ENCODE peak calls at places on chromosomes 16 and 17, in ten cellular contexts. G, K, Z, A, T, O, L, U, B and M are unnamed samples.

GRCh38 chr16:86960266-86960665 is 356.9 kb downstream of the C16orf95 start:
- DNase-seq in B (no peak), K (no peak), A (no peak), O (no peak), G (no peak), U (peak; percentile 53), Z (no peak), T (no peak), L (no peak), M (no peak)

GRCh38 chr16:9844361-9844760 is 337.9 kb downstream of the GRIN2A start:
- DNase-seq in O (no peak), B (no peak), G (no peak), K (no peak), L (no peak), T (no peak), Z (no peak), U (no peak), A (no peak), M (no peak)

GRCh38 chr16:72898216-72898825 is 149.6 kb downstream of the ZFHX3 start:
- DNase-seq in T (no peak), L (no peak), Z (no peak), G (no peak), O (no peak), A (no peak), U (no peak), K (no peak), B (no peak), M (no peak)

GRCh38 chr17:45372325-45372869 is 55.6 kb upstream of the MAP3K14 start:
- DNase-seq in Z (peak; percentile 34), K (no peak), T (no peak), B (peak; percentile 71), G (no peak), U (no peak), A (no peak), L (no peak), O (no peak), M (no peak)

GRCh38 chr16:28982418-28982817 is 2.4 kb upstream of the LAT start:
- DNase-seq in G (no peak), Z (no peak), L (no peak), U (no peak), O (no peak), B (no peak), A (no peak), K (no peak), T (no peak), M (no peak)

GRCh38 chr17:42750730-42751356 is 6.0 kb upstream of the EZH1 start:
- DNase-seq in T (no peak), Z (no peak), O (no peak), U (no peak), K (no peak), G (no peak), B (no peak), A (no peak), L (no peak), M (no peak)

GRCh38 chr16:64238576-64238975 is 883.3 kb downstream of the CDH11 start:
- DNase-seq in U (no peak), K (no peak), B (no peak), G (no peak), L (no peak), O (no peak), Z (no peak), A (no peak), T (no peak), M (no peak)

GRCh38 chr17:45293413-45294211 is 23.2 kb downstream of the MAP3K14 start:
- DNase-seq in B (peak; percentile 88), L (peak; percentile 82), G (peak; percentile 92), K (peak; percentile 80), Z (peak; percentile 88), A (no peak), U (no peak), O (no peak), T (peak; percentile 79), M (peak; percentile 90)

GRCh38 chr16:66476328-66477027 is 49.4 kb downstream of the BEAN1 start:
- DNase-seq in T (no peak), A (peak; percentile 78), K (no peak), U (no peak), G (no peak), B (peak; percentile 81), O (peak; percentile 20), Z (peak; percentile 50), L (no peak), M (peak; percentile 31)

GRCh38 chr17:62627904-62628603 is 584 bp downstream of the MRC2 start:
- DNase-seq in A (no peak), B (no peak), G (peak; percentile 50), U (peak; percentile 48), K (peak; percentile 54), L (no peak), T (no peak), Z (peak; percentile 53), O (no peak), M (no peak)
- H3K4me3 ChIP-seq in A (no peak overlapping the region), B (peak overlapping the region; percentile 95), G (peak overlapping the region; percentile 87), U (peak overlapping the region; percentile 83), K (peak overlapping the region; percentile 68), L (peak overlapping the region; percentile 97), T (peak overlapping the region; percentile 27), Z (peak overlapping the region; percentile 82), O (peak overlapping the region; percentile 60), M (peak overlapping the region; percentile 21)

DNA sequence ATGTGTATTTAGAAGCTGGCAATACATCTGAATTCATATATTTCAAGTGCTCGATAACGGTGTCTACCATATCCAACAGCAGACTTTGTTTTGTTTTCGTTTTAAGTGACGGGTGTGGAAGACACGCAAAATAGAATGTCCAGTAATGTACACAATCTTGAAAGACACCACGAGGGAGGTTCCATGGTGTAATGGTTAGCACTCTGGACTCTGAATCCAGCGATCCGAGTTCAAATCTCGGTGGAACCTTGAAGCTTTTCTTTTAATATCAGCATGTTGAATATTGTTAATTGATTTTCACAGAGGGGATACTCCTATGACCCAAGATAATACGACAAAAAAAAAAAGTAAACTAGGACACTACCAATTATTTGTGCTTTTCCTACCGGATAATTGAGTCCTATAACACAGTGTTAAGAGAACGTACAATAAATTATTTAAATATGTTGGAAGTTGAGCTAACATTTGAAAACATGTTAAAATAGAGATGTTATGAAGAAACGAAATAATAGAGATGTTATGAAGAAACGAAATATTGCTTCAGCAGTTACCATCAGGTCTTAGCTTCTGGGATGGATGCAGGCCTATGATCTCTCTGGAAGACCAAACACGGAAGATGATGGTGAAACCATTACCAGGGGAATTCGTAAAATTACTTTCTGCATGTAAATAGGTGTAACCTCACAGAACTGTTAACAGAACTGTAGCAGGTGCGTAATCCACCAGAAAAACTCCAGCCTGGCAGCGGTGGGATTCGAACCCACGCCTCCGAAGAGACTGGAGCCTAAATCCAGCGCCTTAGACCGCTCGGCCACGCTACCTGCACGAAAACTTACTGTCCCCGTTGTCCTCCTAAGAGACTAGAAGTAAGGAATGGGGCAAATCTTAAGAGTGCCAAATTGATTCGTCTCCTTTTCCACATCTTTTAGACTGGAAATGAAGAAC is 1.5 kb upstream of the ALOXE3 start:
- DNase-seq in A (peak; percentile 92), K (peak; percentile 75), T (peak; percentile 91), L (no peak), B (peak; percentile 99), O (peak; percentile 67), Z (peak; percentile 96), G (peak; percentile 77), U (peak; percentile 92), M (peak; percentile 94)
- H3K4me1 ChIP-seq in A (peaks cover 49% of the 10 kb centered on the region), K (peaks cover 68% of the 10 kb centered on the region), T (peaks cover 12% of the 10 kb centered on the region), L (peaks cover 49% of the 10 kb centered on the region), B (no peaks in the 10 kb centered on the region), O (peaks cover 53% of the 10 kb centered on the region), Z (peaks cover under 1% of the 10 kb centered on the region), G (peaks cover 63% of the 10 kb centered on the region), U (peaks cover 6% of the 10 kb centered on the region), M (peaks cover 13% of the 10 kb centered on the region)

GRCh38 chr16:68233835-68234187 is 2.1 kb downstream of the ESRP2 start:
- DNase-seq in Z (no peak), O (no peak), T (no peak), A (no peak), B (no peak), K (no peak), G (no peak), U (no peak), L (no peak), M (no peak)

GRCh38 chr16:68234188-68235104 is 1.5 kb downstream of the ESRP2 start:
- DNase-seq in A (no peak), G (no peak), L (no peak), B (peak; percentile 80), U (no peak), Z (peak; percentile 45), O (no peak), K (no peak), T (peak; percentile 99), M (peak; percentile 92)

GRCh38 chr16:68231384-68232136 is 4.4 kb downstream of the ESRP2 start:
- DNase-seq in O (no peak), L (no peak), A (no peak), T (no peak), Z (no peak), K (no peak), U (no peak), G (no peak), B (no peak), M (no peak)

GRCh38 chr16:68232335-68232734 is 3.6 kb downstream of the ESRP2 start:
- DNase-seq in Z (no peak), U (no peak), B (no peak), T (no peak), K (no peak), A (no peak), G (no peak), O (no peak), L (no peak), M (no peak)

DNA sequence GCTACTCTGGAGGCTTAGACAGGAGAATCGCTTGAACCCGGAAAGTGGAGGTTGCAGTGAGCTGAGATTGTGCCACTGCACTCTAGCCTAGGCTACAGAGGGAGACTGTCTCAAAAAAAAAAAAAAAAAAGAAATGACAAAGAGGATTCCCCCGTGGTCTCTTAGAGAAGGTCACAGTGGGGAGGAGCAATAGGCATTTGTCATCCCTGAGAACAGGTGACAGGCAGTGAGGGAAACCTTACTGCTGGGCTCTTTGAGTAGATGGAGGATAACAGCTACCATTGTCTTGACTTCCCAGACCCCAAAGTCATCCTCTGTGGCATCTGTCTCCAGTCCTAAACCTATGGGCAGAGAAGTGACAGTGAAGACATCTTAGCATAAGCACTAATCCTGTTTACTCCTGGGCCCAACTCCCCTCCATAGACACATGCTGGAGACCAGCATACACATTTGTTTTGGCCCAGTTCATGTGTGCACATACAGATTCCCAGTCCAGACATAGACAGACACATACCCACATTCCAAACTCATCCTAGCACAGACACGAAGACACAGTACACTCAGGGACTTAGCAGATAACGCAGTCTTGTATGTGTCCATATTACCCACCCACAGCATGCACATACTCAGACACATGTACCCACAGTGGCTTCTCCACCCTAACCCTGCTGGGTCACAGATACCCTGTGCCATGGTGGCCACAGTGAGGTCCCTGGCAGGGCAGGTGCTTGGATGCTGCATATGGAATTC is 2.7 kb downstream of the ESRP2 start:
- DNase-seq in Z (no peak), U (no peak), B (no peak), T (no peak), G (no peak), A (no peak), K (no peak), L (no peak), O (no peak), M (no peak)
- H3K4me3 ChIP-seq in Z (no peak overlapping the region), U (no peak overlapping the region), B (peak overlapping the region; percentile 29), T (peak overlapping the region; percentile 82), G (no peak overlapping the region), A (no peak overlapping the region), K (no peak overlapping the region), L (no peak overlapping the region), O (no peak overlapping the region), M (no peak overlapping the region)

DNA sequence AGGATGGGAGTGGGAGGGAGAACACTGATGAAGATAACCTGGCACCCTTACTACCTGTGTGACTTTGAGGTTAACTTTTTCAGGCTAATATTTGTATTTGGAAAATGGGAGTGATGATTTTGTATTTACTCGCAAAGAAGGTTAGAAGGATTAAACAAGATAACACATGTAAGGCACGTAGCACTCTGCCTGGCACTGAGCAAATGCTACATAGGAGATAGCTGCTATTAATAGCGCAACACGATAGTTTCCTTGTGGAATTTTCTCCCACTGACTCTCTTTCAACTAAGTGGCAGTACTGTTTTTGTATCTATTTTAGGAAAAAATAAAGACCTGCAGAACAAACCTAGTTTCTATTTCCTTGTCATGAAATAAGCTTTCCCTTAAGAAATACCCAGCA is 15.4 kb upstream of the KCNJ16 start:
- DNase-seq in Z (no peak), O (no peak), K (no peak), U (no peak), T (no peak), L (no peak), B (no peak), A (no peak), G (no peak), M (no peak)
- H3K4me1 ChIP-seq in Z (no peaks in the 10 kb centered on the region), O (no peaks in the 10 kb centered on the region), K (peaks cover 10% of the 10 kb centered on the region), U (peaks cover 13% of the 10 kb centered on the region), T (peaks cover 23% of the 10 kb centered on the region), L (no peaks in the 10 kb centered on the region), B (peaks cover 2% of the 10 kb centered on the region), A (no peaks in the 10 kb centered on the region), G (no peaks in the 10 kb centered on the region), M (no peaks in the 10 kb centered on the region)